ENCODE peak calls at places on chromosomes 1 and 21, in seven cellular contexts. One of them, this sample, is unnamed.

GRCh38 chr1:184882649-184883303 is 91.5 kb downstream of the NIBAN1 start:
- DNase-seq in DND-41: no peak
- DNase-seq in T follicular helper cell: no peak
- DNase-seq in NCI-H1092: no peak
- DNase-seq in ascending aorta: peak
- DNase-seq in germinal center: no peak
- DNase-seq in upper lobe of right lung: no peak
- DNase-seq in this sample: no peak

GRCh38 chr1:107762751-107763390 is 202.1 kb downstream of the VAV3 start:
- DNase-seq in DND-41: no peak
- DNase-seq in upper lobe of right lung: no peak
- DNase-seq in germinal center: no peak
- DNase-seq in ascending aorta: no peak
- DNase-seq in T follicular helper cell: no peak
- DNase-seq in NCI-H1092: no peak
- DNase-seq in this sample: no peak

GRCh38 chr1:12433323-12434053 is 184.5 kb downstream of the DHRS3 start:
- DNase-seq in germinal center: no peak
- DNase-seq in NCI-H1092: peak
- DNase-seq in ascending aorta: no peak
- DNase-seq in T follicular helper cell: no peak
- DNase-seq in DND-41: peak
- DNase-seq in upper lobe of right lung: no peak
- DNase-seq in this sample: peak

GRCh38 chr1:81472387-81472786 is 328.3 kb upstream of the ADGRL2 start:
- DNase-seq in T follicular helper cell: no peak
- DNase-seq in upper lobe of right lung: no peak
- DNase-seq in NCI-H1092: no peak
- DNase-seq in germinal center: no peak
- DNase-seq in DND-41: no peak
- DNase-seq in ascending aorta: no peak
- DNase-seq in this sample: no peak

GRCh38 chr1:214380986-214381695 is 100.2 kb downstream of the SMYD2 start:
- DNase-seq in NCI-H1092: no peak
- DNase-seq in DND-41: no peak
- DNase-seq in upper lobe of right lung: no peak
- DNase-seq in T follicular helper cell: no peak
- DNase-seq in germinal center: no peak
- DNase-seq in ascending aorta: no peak
- DNase-seq in this sample: no peak

GRCh38 chr1:6128276-6129081 is 51.6 kb downstream of the CHD5 start:
- DNase-seq in DND-41: no peak
- DNase-seq in ascending aorta: no peak
- DNase-seq in upper lobe of right lung: peak
- DNase-seq in germinal center: no peak
- DNase-seq in NCI-H1092: no peak
- DNase-seq in T follicular helper cell: no peak
- DNase-seq in this sample: no peak

GRCh38 chr1:67716800-67717199 is 31.8 kb downstream of the GADD45A start:
- DNase-seq in T follicular helper cell: no peak
- DNase-seq in ascending aorta: no peak
- DNase-seq in upper lobe of right lung: no peak
- DNase-seq in NCI-H1092: no peak
- DNase-seq in germinal center: no peak
- DNase-seq in DND-41: no peak
- DNase-seq in this sample: peak

GRCh38 chr1:201023517-201023902 is at the start of gene KIF21B:
- DNase-seq in germinal center: peak
- DNase-seq in NCI-H1092: peak
- DNase-seq in ascending aorta: peak
- DNase-seq in upper lobe of right lung: peak
- DNase-seq in T follicular helper cell: peak
- DNase-seq in DND-41: peak
- DNase-seq in this sample: peak

GRCh38 chr1:2998503-2999100 is 22.7 kb upstream of the ACTRT2 start:
- DNase-seq in ascending aorta: peak
- DNase-seq in germinal center: no peak
- DNase-seq in T follicular helper cell: no peak
- DNase-seq in NCI-H1092: no peak
- DNase-seq in DND-41: no peak
- DNase-seq in upper lobe of right lung: no peak
- DNase-seq in this sample: no peak

GRCh38 chr1:231883382-231883781 is 256.8 kb downstream of the DISC1 start:
- DNase-seq in T follicular helper cell: no peak
- DNase-seq in DND-41: no peak
- DNase-seq in upper lobe of right lung: no peak
- DNase-seq in ascending aorta: no peak
- DNase-seq in germinal center: no peak
- DNase-seq in NCI-H1092: no peak
- DNase-seq in this sample: no peak

GRCh38 chr1:72366473-72366872 is 84.1 kb upstream of the NEGR1 start:
- DNase-seq in ascending aorta: no peak
- DNase-seq in upper lobe of right lung: no peak
- DNase-seq in NCI-H1092: peak
- DNase-seq in DND-41: peak
- DNase-seq in germinal center: no peak
- DNase-seq in T follicular helper cell: no peak
- DNase-seq in this sample: peak

GRCh38 chr1:184031127-184032107 is 6.1 kb downstream of the COLGALT2 start:
- DNase-seq in upper lobe of right lung: no peak
- DNase-seq in T follicular helper cell: no peak
- DNase-seq in DND-41: no peak
- DNase-seq in NCI-H1092: no peak
- DNase-seq in ascending aorta: no peak
- DNase-seq in germinal center: no peak
- DNase-seq in this sample: no peak

GRCh38 chr21:29486306-29486705 is 187.6 kb downstream of the BACH1 start:
- DNase-seq in DND-41: no peak
- DNase-seq in germinal center: no peak
- DNase-seq in T follicular helper cell: no peak
- DNase-seq in ascending aorta: no peak
- DNase-seq in upper lobe of right lung: no peak
- DNase-seq in NCI-H1092: no peak
- DNase-seq in this sample: no peak

GRCh38 chr1:73910466-73910865 is 287.5 kb downstream of the LRRIQ3 start:
- DNase-seq in NCI-H1092: no peak
- DNase-seq in upper lobe of right lung: no peak
- DNase-seq in germinal center: no peak
- DNase-seq in T follicular helper cell: no peak
- DNase-seq in DND-41: no peak
- DNase-seq in ascending aorta: no peak
- DNase-seq in this sample: no peak

GRCh38 chr1:164754088-164754600 is 195.2 kb downstream of the PBX1 start:
- DNase-seq in germinal center: no peak
- DNase-seq in NCI-H1092: no peak
- DNase-seq in ascending aorta: peak
- DNase-seq in upper lobe of right lung: no peak
- DNase-seq in DND-41: no peak
- DNase-seq in T follicular helper cell: no peak
- DNase-seq in this sample: peak

GRCh38 chr1:209601809-209602657 is 18.5 kb downstream of the CAMK1G start:
- DNase-seq in upper lobe of right lung: no peak
- DNase-seq in T follicular helper cell: no peak
- DNase-seq in NCI-H1092: no peak
- DNase-seq in ascending aorta: no peak
- DNase-seq in DND-41: peak
- DNase-seq in germinal center: peak
- DNase-seq in this sample: peak

GRCh38 chr1:230087034-230087721 is 20.1 kb downstream of the GALNT2 start:
- DNase-seq in T follicular helper cell: no peak
- DNase-seq in DND-41: peak
- DNase-seq in upper lobe of right lung: no peak
- DNase-seq in NCI-H1092: no peak
- DNase-seq in germinal center: no peak
- DNase-seq in ascending aorta: no peak
- DNase-seq in this sample: no peak

GRCh38 chr1:157978547-157979403 is 14.7 kb upstream of the KIRREL1 start:
- DNase-seq in ascending aorta: no peak
- DNase-seq in upper lobe of right lung: peak
- DNase-seq in NCI-H1092: no peak
- DNase-seq in T follicular helper cell: no peak
- DNase-seq in DND-41: no peak
- DNase-seq in germinal center: no peak
- DNase-seq in this sample: no peak

GRCh38 chr1:234139966-234140365 is 233.3 kb upstream of the COA6 start:
- DNase-seq in germinal center: no peak
- DNase-seq in NCI-H1092: no peak
- DNase-seq in ascending aorta: no peak
- DNase-seq in T follicular helper cell: no peak
- DNase-seq in DND-41: no peak
- DNase-seq in upper lobe of right lung: no peak
- DNase-seq in this sample: peak

GRCh38 chr1:67948155-67949075 is 102.0 kb downstream of the DIRAS3 start:
- DNase-seq in germinal center: no peak
- DNase-seq in DND-41: no peak
- DNase-seq in ascending aorta: no peak
- DNase-seq in T follicular helper cell: no peak
- DNase-seq in upper lobe of right lung: no peak
- DNase-seq in NCI-H1092: no peak
- DNase-seq in this sample: peak

GRCh38 chr1:229339520-229339919 is 3.3 kb downstream of the CCSAP start:
- DNase-seq in ascending aorta: no peak
- DNase-seq in upper lobe of right lung: no peak
- DNase-seq in NCI-H1092: no peak
- DNase-seq in germinal center: no peak
- DNase-seq in DND-41: peak
- DNase-seq in T follicular helper cell: no peak
- DNase-seq in this sample: no peak

GRCh38 chr1:212132040-212132439 is 96.5 kb downstream of the DTL start:
- DNase-seq in NCI-H1092: no peak
- DNase-seq in T follicular helper cell: no peak
- DNase-seq in germinal center: no peak
- DNase-seq in upper lobe of right lung: no peak
- DNase-seq in DND-41: no peak
- DNase-seq in ascending aorta: no peak
- DNase-seq in this sample: peak

GRCh38 chr1:13751985-13752384 is 52.0 kb downstream of the PRDM2 start:
- DNase-seq in ascending aorta: no peak
- DNase-seq in NCI-H1092: no peak
- DNase-seq in T follicular helper cell: no peak
- DNase-seq in germinal center: no peak
- DNase-seq in DND-41: no peak
- DNase-seq in upper lobe of right lung: no peak
- DNase-seq in this sample: no peak

GRCh38 chr1:177451191-177451590 is 280.4 kb downstream of the BRINP2 start:
- DNase-seq in upper lobe of right lung: no peak
- DNase-seq in NCI-H1092: no peak
- DNase-seq in germinal center: no peak
- DNase-seq in ascending aorta: no peak
- DNase-seq in DND-41: no peak
- DNase-seq in T follicular helper cell: no peak
- DNase-seq in this sample: no peak

GRCh38 chr1:33374336-33375105 is 53.6 kb upstream of the A3GALT2 start:
- DNase-seq in upper lobe of right lung: no peak
- DNase-seq in NCI-H1092: no peak
- DNase-seq in ascending aorta: no peak
- DNase-seq in germinal center: no peak
- DNase-seq in DND-41: no peak
- DNase-seq in T follicular helper cell: no peak
- DNase-seq in this sample: peak

GRCh38 chr1:208535518-208535917 is 291.3 kb upstream of the PLXNA2 start:
- DNase-seq in T follicular helper cell: no peak
- DNase-seq in DND-41: no peak
- DNase-seq in germinal center: no peak
- DNase-seq in NCI-H1092: no peak
- DNase-seq in upper lobe of right lung: no peak
- DNase-seq in ascending aorta: no peak
- DNase-seq in this sample: no peak

GRCh38 chr1:31435471-31436409 is 22.7 kb downstream of the SERINC2 start:
- DNase-seq in germinal center: no peak
- DNase-seq in upper lobe of right lung: peak
- DNase-seq in NCI-H1092: no peak
- DNase-seq in T follicular helper cell: no peak
- DNase-seq in DND-41: no peak
- DNase-seq in ascending aorta: peak
- DNase-seq in this sample: no peak

GRCh38 chr1:170538687-170539086 is 6.7 kb downstream of the GORAB start:
- DNase-seq in T follicular helper cell: no peak
- DNase-seq in upper lobe of right lung: no peak
- DNase-seq in DND-41: no peak
- DNase-seq in ascending aorta: no peak
- DNase-seq in NCI-H1092: no peak
- DNase-seq in germinal center: no peak
- DNase-seq in this sample: no peak

GRCh38 chr1:186033744-186034345 is 299.7 kb downstream of the HMCN1 start:
- DNase-seq in ascending aorta: no peak
- DNase-seq in upper lobe of right lung: no peak
- DNase-seq in DND-41: no peak
- DNase-seq in NCI-H1092: no peak
- DNase-seq in germinal center: no peak
- DNase-seq in T follicular helper cell: no peak
- DNase-seq in this sample: peak

GRCh38 chr1:121569407-121569806 is 384.6 kb downstream of the SRGAP2C start:
- DNase-seq in germinal center: no peak
- DNase-seq in upper lobe of right lung: no peak
- DNase-seq in ascending aorta: no peak
- DNase-seq in T follicular helper cell: no peak
- DNase-seq in NCI-H1092: no peak
- DNase-seq in DND-41: no peak
- DNase-seq in this sample: no peak

GRCh38 chr1:231836227-231836893 is 209.8 kb downstream of the DISC1 start:
- DNase-seq in upper lobe of right lung: no peak
- DNase-seq in ascending aorta: no peak
- DNase-seq in T follicular helper cell: no peak
- DNase-seq in germinal center: no peak
- DNase-seq in DND-41: no peak
- DNase-seq in NCI-H1092: no peak
- DNase-seq in this sample: no peak